ENCODE peak calls at places on chromosomes 5 and 9, in eight cellular contexts. A is GM23338, L is GM23248, W is mammary epithelial cell, P is endothelial cell of umbilical vein, J is mesenchymal stem cell, C is mesendoderm, N is hepatocyte. Y is an unnamed sample. For H3K4me1, the result is how much of the 10 kb centered on the place peaks cover.

GRCh38 chr5:62005551-62005950 is 300.5 kb upstream of the KIF2A start:
- DNase-seq in N (no peak), P (no peak), A (no peak), L (no peak), J (no peak), C (no peak), W (peak), Y (no peak)

GRCh38 chr5:38756068-38756467 is 89.7 kb upstream of the OSMR start:
- DNase-seq in P (no peak), A (no peak), W (no peak), N (no peak), J (no peak), L (peak), C (no peak), Y (no peak)

GRCh38 chr9:16221822-16222547 is 648.5 kb downstream of the BNC2 start:
- DNase-seq in N (no peak), W (no peak), J (no peak), C (no peak), L (no peak), A (peak), P (peak), Y (no peak)

GRCh38 chr5:39164529-39165402 is 54.6 kb downstream of the FYB1 start:
- DNase-seq in C (no peak), L (no peak), N (peak), P (no peak), W (peak), J (no peak), A (no peak), Y (no peak)

GRCh38 chr9:130598188-130598587 is 18.8 kb downstream of the FUBP3 start:
- DNase-seq in C (no peak), A (no peak), J (no peak), P (no peak), N (no peak), W (no peak), L (no peak), Y (no peak)

GRCh38 chr5:133295520-133295919 is 243.7 kb downstream of the HSPA4 start:
- DNase-seq in L (peak), J (no peak), C (no peak), N (no peak), P (no peak), A (no peak), W (no peak), Y (peak)

GRCh38 chr5:64646169-64646568 is 44.1 kb upstream of the SHISAL2B start:
- DNase-seq in N (no peak), C (no peak), P (no peak), L (no peak), A (no peak), W (no peak), J (no peak), Y (no peak)

GRCh38 chr5:39534701-39535100 is 109.9 kb upstream of the DAB2 start:
- DNase-seq in L (no peak), W (no peak), C (no peak), P (peak), N (no peak), J (no peak), A (no peak), Y (no peak)

GRCh38 chr5:176704817-176705216 is 57.5 kb downstream of the TSPAN17 start:
- DNase-seq in A (no peak), J (no peak), L (no peak), C (no peak), N (no peak), P (no peak), W (no peak), Y (no peak)

GRCh38 chr5:162052671-162053070 is 14.9 kb upstream of the GABRG2 start:
- DNase-seq in A (peak), J (no peak), L (no peak), C (no peak), N (no peak), W (no peak), P (no peak), Y (no peak)

GRCh38 chr5:94693043-94693822 is 74.8 kb downstream of the SLF1 start:
- DNase-seq in C (peak), L (peak), P (peak), W (peak), N (peak), J (peak), A (peak), Y (peak)

GRCh38 chr5:179436321-179437122 is 91.3 kb upstream of the ADAMTS2 start:
- DNase-seq in C (no peak), W (no peak), N (no peak), J (no peak), P (no peak), L (no peak), A (no peak), Y (no peak)

GRCh38 chr5:64874753-64875152 is 106.0 kb downstream of the CWC27 start:
- DNase-seq in A (no peak), N (no peak), C (no peak), L (no peak), P (no peak), J (no peak), W (no peak), Y (no peak)

GRCh38 chr5:176810084-176810597 is at the start of gene UNC5A:
- DNase-seq in J (peak), C (peak), W (peak), P (peak), L (no peak), A (peak), N (peak), Y (peak)

DNA sequence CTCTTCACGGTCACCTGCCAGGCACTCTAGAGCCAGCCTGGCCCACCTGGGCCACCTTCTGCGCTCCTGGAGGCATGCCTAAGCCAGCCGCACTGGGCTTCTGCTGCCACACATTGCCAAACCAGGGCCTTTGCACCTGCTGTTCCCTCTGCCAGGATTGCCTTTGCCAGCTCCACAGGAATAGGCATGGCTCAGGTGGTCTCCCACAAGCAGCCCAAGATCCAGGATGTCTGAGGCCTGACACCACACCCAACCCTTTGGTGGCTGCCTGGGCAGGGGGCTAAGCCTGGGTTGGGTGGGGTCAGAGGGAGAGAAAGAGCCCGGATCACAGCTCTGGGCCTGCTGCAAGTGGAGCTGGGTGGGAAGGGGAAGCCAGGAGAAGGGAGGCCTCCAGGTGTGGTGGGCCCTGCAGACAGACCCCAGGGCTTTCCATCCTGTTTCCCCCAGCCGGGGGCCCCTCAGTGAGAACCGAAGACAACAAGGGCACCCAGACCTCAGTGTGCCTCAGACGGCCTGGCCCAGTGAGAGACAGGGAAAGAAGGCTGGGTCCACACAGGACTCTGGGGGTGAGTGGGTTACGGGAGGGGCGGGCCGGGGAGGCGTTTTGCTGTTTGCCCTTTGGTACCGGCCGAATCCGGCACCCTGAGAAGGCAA is 671 bp upstream of the SUSD3 start:
- DNase-seq in P (no peak), C (no peak), A (no peak), N (no peak), W (no peak), L (no peak), J (no peak), Y (no peak)
- H3K4me1 ChIP-seq in P (under half), C (under half), A (under half), N (under half), W (under half), L (under half), J (under half), Y (under half)

GRCh38 chr5:153745778-153746420 is 255.4 kb downstream of the GRIA1 start:
- DNase-seq in A (peak), J (no peak), N (no peak), C (no peak), P (no peak), W (no peak), L (no peak), Y (no peak)
- H3K4me2 ChIP-seq in A (no peak), J (no peak), N (no peak), C (no peak), P (no peak), W (no peak), L (no peak), Y (no peak)

DNA sequence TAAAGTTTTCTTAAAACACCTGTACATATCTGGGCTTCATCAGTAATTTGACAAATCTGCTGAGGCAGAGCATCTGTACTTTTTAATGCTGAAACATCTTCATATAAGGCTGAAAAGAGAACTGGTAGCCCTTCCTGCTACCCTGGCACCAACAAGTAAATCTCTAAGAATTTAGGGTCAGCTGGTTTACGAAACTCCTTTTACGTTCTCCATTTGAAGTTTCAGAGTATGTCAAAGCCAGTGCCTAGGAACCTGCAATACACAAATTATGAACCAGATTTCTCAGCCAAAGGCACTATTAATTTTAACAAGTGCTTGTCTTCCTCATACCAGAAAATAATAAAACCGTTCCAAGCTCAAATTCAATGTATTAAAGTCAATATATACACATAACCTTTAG is 3.8 kb downstream of the ZFAND5 start:
- DNase-seq in L (peak), P (no peak), J (peak), N (no peak), C (no peak), W (no peak), A (no peak), Y (no peak)
- H3K4me1 ChIP-seq in L (half or more), P (under half), J (under half), N (half or more), C (under half), W (under half), A (under half), Y (under half)

GRCh38 chr9:127336086-127336485 is 60.9 kb upstream of the SLC2A8 start:
- DNase-seq in L (peak), N (no peak), J (peak), W (no peak), P (peak), A (no peak), C (no peak), Y (no peak)

GRCh38 chr9:127340721-127341120 is 56.2 kb upstream of the SLC2A8 start:
- DNase-seq in C (no peak), J (no peak), W (no peak), L (peak), N (no peak), A (no peak), P (peak), Y (no peak)

GRCh38 chr9:127341152-127341551 is 55.8 kb upstream of the SLC2A8 start:
- DNase-seq in A (no peak), W (no peak), J (no peak), C (no peak), N (no peak), P (no peak), L (peak), Y (no peak)

GRCh38 chr9:127333326-127334064 is 63.5 kb upstream of the SLC2A8 start:
- DNase-seq in P (no peak), J (peak), N (no peak), C (no peak), A (no peak), L (no peak), W (no peak), Y (no peak)

DNA sequence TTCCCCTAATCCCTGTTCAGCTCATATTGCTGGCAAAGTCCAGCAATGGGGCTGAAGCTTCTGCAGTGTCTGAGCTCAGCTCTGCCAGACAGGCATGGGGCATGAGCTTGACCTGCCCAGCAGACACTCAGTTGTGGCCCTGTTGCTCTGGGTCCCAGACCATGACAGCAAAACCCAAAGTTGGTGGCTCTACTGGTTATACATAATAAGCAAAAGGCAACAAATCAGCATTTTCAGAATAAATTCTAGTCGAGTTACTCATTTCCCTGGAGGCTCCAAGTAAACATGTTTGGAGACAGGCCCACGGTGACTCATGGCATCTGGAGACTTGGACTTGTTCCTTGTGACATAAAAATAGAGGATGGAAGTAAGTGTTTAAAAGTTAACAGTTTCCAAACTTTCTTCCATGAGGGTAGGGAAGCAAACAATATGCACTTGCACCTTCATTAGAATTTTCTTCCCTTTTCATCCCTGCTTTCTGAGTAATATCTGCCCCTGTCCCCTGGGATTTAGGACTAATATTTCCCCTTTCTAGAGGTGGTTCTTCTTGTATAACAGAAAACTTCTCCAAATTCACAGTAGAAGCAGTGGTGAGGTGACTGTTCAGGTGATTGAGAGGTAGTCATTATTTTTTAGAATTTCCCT is 60.1 kb upstream of the SLC2A8 start:
- DNase-seq in W (peak), C (peak), A (no peak), N (peak), P (peak), L (peak), J (peak), Y (no peak)
- H3K4me2 ChIP-seq in W (peak), C (no peak), A (no peak), N (peak), P (peak), L (peak), J (no peak), Y (no peak)

DNA sequence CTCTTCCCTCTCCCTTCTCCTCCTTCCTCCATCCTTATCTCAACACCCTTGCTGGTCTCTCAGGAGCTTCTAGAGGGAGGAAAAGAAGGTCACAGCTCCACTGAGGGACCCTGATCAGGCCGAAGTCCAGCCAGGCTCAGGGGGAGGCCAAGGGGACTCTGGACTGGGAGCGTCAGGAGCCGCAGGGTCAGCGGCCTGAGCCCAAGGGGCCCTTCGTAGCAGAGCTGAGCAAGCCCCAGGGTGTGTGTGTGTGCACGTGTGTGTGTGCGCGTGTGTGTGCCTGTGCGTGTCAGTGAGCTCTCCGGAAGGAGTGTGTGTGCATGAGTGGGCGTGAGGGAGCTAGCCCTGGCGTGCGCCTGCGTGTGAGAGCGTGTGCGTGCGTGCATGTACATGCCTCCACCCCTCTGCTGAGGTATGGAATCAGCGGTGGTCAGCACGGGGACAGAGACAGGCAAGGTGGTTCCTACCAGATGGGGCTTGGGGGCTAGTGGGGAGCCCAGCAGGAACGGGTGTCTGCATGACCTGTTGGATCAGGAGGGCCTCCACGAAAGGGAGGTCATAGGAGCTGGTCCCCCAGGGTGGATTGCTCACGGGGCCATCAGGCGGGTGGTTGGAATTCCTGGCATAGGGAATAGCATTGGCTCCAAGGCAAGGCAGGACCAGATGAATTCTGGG is 10.0 kb upstream of the AGPAT2 start:
- DNase-seq in P (no peak), A (no peak), W (peak), N (peak), J (no peak), L (no peak), C (no peak), Y (no peak)
- H3K4me1 ChIP-seq in P (under half), A (under half), W (under half), N (under half), J (under half), L (under half), C (under half), Y (under half)

DNA sequence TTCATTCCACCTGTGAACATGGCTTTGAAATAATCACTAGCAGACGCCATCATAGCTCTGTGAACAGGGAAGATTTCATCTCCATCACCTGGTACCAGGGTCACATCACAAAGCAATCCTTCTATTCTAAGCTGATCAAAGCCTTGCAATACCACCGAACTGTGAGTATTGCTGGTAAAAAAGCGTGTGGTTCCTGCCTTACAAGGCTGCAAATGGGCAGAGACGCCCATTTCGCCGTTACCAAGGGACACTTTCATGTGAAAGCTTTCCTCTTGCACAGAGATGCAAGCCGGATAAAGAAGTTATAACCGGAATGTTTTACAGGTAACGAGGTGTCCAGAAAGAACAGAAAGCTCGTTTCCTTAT is 618 bp downstream of the KLHL9 start:
- DNase-seq in N (no peak), P (no peak), A (peak), C (no peak), W (no peak), J (no peak), L (peak), Y (peak)
- H3K4me2 ChIP-seq in N (peak), P (peak), A (peak), C (peak), W (peak), J (peak), L (peak), Y (peak)

DNA sequence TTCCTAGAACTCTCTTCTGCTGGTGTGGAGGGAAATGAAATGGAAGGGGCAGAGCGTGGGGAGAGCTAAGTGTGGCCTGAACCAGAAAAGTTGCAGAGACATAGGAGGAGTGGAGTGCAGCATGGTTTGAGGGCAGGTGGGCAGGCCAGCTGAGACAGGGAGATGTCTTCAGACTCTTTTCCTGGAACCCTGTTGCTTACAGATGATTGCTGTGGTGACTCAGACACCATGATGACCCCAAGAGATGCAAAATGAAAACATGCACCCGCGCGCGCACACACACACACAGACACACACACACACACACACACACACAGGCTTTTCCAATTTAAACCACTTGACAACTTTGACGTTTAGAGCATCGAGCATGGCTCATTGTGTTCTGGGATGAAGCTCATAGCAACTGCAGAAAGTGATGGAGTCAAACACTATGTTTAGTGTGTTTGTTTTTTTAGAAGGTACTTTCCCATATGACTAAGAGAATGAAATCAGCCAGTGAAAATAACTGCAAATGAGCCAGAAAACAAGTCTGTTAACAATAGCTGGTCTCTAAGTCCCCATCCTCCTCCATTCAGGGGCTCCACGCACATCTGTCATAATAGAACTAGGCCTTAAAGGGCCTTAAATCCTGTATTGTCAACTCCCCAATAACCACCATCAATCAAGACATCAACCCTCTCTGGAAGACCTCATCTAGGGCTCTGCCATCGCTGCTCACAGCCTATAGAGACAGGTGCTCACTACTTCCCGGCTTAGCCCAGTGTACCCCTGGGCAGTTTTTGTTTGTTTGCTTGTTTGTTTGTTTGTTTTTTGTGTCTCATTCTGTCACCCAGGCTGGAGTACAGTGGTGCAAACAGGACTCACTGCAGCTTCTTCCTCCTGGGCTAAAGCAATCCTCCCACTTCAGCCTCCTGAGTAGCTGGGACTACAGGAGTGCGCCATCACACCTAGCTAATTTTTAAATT is 9.6 kb downstream of the TMOD1 start:
- DNase-seq in L (peak), A (no peak), C (no peak), W (peak), P (peak), N (no peak), J (peak), Y (no peak)
- H3K4me1 ChIP-seq in L (under half), A (under half), C (under half), W (under half), P (under half), N (under half), J (under half), Y (under half)

DNA sequence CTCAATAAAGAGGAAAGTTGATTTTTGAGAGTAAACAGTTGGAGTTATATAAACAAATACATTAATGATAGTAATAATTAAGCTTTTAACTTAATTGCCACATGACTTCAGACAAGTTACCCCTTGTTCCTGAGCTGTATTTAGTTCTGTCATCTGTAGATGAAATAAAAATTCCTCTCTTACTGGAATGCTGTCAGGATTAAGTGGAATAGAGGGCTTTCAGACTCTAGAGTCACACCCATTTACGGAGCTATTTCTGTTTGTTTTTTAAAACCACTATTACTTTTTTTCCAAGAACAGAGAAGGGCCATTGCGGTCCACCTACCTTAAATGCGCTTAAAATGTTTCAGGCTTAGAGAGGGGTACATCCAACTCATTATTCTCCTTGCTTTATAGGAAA is 170.6 kb downstream of the CHSY3 start:
- DNase-seq in L (no peak), W (no peak), N (no peak), A (no peak), J (no peak), C (no peak), P (no peak), Y (no peak)
- H3K4me2 ChIP-seq in L (no peak), W (no peak), N (no peak), A (no peak), J (no peak), C (no peak), P (no peak), Y (no peak)

DNA sequence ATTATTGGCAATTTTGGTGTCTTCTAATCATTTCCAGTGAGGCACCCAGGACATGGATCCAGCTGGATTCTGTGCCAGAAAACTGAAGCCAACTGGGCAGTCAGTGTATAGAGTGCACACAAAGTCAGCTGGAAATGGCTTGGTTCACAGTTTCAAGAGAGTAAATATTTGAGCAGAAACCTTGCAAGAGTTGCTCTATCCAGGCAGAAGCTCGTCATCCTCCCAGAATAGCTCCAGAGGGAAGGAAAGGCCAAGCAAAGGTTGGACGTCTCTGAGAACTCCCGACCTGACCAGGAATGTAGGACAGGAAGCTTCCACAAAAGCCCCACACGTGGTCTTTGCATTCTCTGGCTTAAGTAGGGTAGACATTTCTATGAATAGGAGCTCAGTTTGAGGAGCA is 72.9 kb upstream of the FCN2 start:
- DNase-seq in J (peak), A (no peak), L (peak), C (no peak), N (peak), P (peak), W (no peak), Y (peak)
- H3K4me1 ChIP-seq in J (under half), A (under half), L (under half), C (under half), N (under half), P (under half), W (under half), Y (under half)